ENCODE peak calls at places on chromosomes 11 and 22, in seven cellular contexts. One of them, this sample, is unnamed.

GRCh38 chr22:24153353-24153752 is 27.9 kb upstream of the SUSD2 start:
- DNase-seq in endothelial cell of umbilical vein: no peak
- DNase-seq in choroid plexus epithelial cell: peak
- DNase-seq in AG10803: peak
- DNase-seq in right atrium auricular region: no peak
- DNase-seq in IMR-90: peak
- DNase-seq in suprapubic skin: no peak
- DNase-seq in this sample: no peak

GRCh38 chr11:73143126-73143838 is 1.2 kb upstream of the FCHSD2 start:
- DNase-seq in endothelial cell of umbilical vein: peak
- DNase-seq in right atrium auricular region: no peak
- DNase-seq in AG10803: no peak
- DNase-seq in choroid plexus epithelial cell: peak
- DNase-seq in IMR-90: peak
- DNase-seq in suprapubic skin: no peak
- DNase-seq in this sample: peak

GRCh38 chr11:635945-636510 is 1.0 kb upstream of the DRD4 start:
- DNase-seq in endothelial cell of umbilical vein: no peak
- DNase-seq in IMR-90: no peak
- DNase-seq in right atrium auricular region: no peak
- DNase-seq in AG10803: no peak
- DNase-seq in suprapubic skin: no peak
- DNase-seq in choroid plexus epithelial cell: no peak
- DNase-seq in this sample: no peak

GRCh38 chr11:19886498-19886897 is 173.9 kb downstream of the NAV2 start:
- DNase-seq in endothelial cell of umbilical vein: no peak
- DNase-seq in right atrium auricular region: no peak
- DNase-seq in choroid plexus epithelial cell: no peak
- DNase-seq in suprapubic skin: no peak
- DNase-seq in AG10803: no peak
- DNase-seq in IMR-90: no peak
- DNase-seq in this sample: no peak

GRCh38 chr11:2374456-2375201 is 2.5 kb upstream of the CD81 start:
- DNase-seq in IMR-90: no peak
- DNase-seq in choroid plexus epithelial cell: no peak
- DNase-seq in AG10803: no peak
- DNase-seq in right atrium auricular region: no peak
- DNase-seq in suprapubic skin: no peak
- DNase-seq in endothelial cell of umbilical vein: no peak
- DNase-seq in this sample: no peak

GRCh38 chr22:36856121-36856791 is 4.5 kb upstream of the NCF4 start:
- DNase-seq in right atrium auricular region: peak
- DNase-seq in choroid plexus epithelial cell: peak
- DNase-seq in endothelial cell of umbilical vein: peak
- DNase-seq in suprapubic skin: peak
- DNase-seq in IMR-90: peak
- DNase-seq in AG10803: peak
- DNase-seq in this sample: peak

GRCh38 chr22:43798492-43798891 is 13.6 kb downstream of the EFCAB6 start:
- DNase-seq in choroid plexus epithelial cell: no peak
- DNase-seq in right atrium auricular region: no peak
- DNase-seq in suprapubic skin: no peak
- DNase-seq in AG10803: no peak
- DNase-seq in endothelial cell of umbilical vein: no peak
- DNase-seq in IMR-90: peak
- DNase-seq in this sample: no peak

GRCh38 chr22:24117942-24118341 is 63.3 kb upstream of the SUSD2 start:
- DNase-seq in endothelial cell of umbilical vein: no peak
- DNase-seq in choroid plexus epithelial cell: no peak
- DNase-seq in suprapubic skin: no peak
- DNase-seq in IMR-90: no peak
- DNase-seq in AG10803: no peak
- DNase-seq in right atrium auricular region: no peak
- DNase-seq in this sample: no peak

GRCh38 chr11:102632026-102632425 is 6.9 kb upstream of the MMP20 start:
- DNase-seq in suprapubic skin: no peak
- DNase-seq in IMR-90: peak
- DNase-seq in AG10803: no peak
- DNase-seq in right atrium auricular region: no peak
- DNase-seq in endothelial cell of umbilical vein: no peak
- DNase-seq in choroid plexus epithelial cell: no peak
- DNase-seq in this sample: no peak

GRCh38 chr11:110907629-110908028 is 195.4 kb upstream of the ARHGAP20 start:
- DNase-seq in right atrium auricular region: no peak
- DNase-seq in choroid plexus epithelial cell: peak
- DNase-seq in AG10803: peak
- DNase-seq in IMR-90: peak
- DNase-seq in suprapubic skin: no peak
- DNase-seq in endothelial cell of umbilical vein: peak
- DNase-seq in this sample: peak

GRCh38 chr22:47997612-47998011 is 1235.2 kb downstream of the TBC1D22A start:
- DNase-seq in IMR-90: no peak
- DNase-seq in suprapubic skin: no peak
- DNase-seq in right atrium auricular region: no peak
- DNase-seq in endothelial cell of umbilical vein: no peak
- DNase-seq in AG10803: no peak
- DNase-seq in choroid plexus epithelial cell: no peak
- DNase-seq in this sample: no peak

GRCh38 chr11:2664886-2665746 is 34.7 kb downstream of the KCNQ1OT1 start:
- DNase-seq in AG10803: no peak
- DNase-seq in suprapubic skin: peak
- DNase-seq in right atrium auricular region: peak
- DNase-seq in endothelial cell of umbilical vein: no peak
- DNase-seq in IMR-90: no peak
- DNase-seq in choroid plexus epithelial cell: no peak
- DNase-seq in this sample: no peak

GRCh38 chr11:86158716-86159669 is 85.6 kb upstream of the EED start:
- DNase-seq in IMR-90: no peak
- DNase-seq in AG10803: no peak
- DNase-seq in right atrium auricular region: no peak
- DNase-seq in endothelial cell of umbilical vein: no peak
- DNase-seq in choroid plexus epithelial cell: no peak
- DNase-seq in suprapubic skin: no peak
- DNase-seq in this sample: no peak

GRCh38 chr11:119306373-119306890 is 10.5 kb downstream of the MCAM start:
- DNase-seq in AG10803: peak
- DNase-seq in right atrium auricular region: no peak
- DNase-seq in endothelial cell of umbilical vein: peak
- DNase-seq in IMR-90: peak
- DNase-seq in choroid plexus epithelial cell: peak
- DNase-seq in suprapubic skin: no peak
- DNase-seq in this sample: peak

GRCh38 chr22:20389288-20389687 is 4.7 kb upstream of the ZNF74 start:
- DNase-seq in IMR-90: no peak
- DNase-seq in right atrium auricular region: no peak
- DNase-seq in choroid plexus epithelial cell: no peak
- DNase-seq in endothelial cell of umbilical vein: no peak
- DNase-seq in suprapubic skin: no peak
- DNase-seq in AG10803: no peak
- DNase-seq in this sample: no peak

GRCh38 chr22:49331223-49331815 is 496.4 kb downstream of the BRD1 start:
- DNase-seq in AG10803: no peak
- DNase-seq in IMR-90: no peak
- DNase-seq in choroid plexus epithelial cell: no peak
- DNase-seq in endothelial cell of umbilical vein: no peak
- DNase-seq in right atrium auricular region: peak
- DNase-seq in suprapubic skin: peak
- DNase-seq in this sample: no peak

GRCh38 chr11:65575568-65576231 is at the start of gene EHBP1L1:
- DNase-seq in IMR-90: peak
- DNase-seq in AG10803: no peak
- DNase-seq in suprapubic skin: no peak
- DNase-seq in right atrium auricular region: no peak
- DNase-seq in endothelial cell of umbilical vein: peak
- DNase-seq in choroid plexus epithelial cell: peak
- DNase-seq in this sample: peak

GRCh38 chr11:73464347-73464746 is 88.1 kb downstream of the RELT start:
- DNase-seq in AG10803: peak
- DNase-seq in IMR-90: peak
- DNase-seq in suprapubic skin: no peak
- DNase-seq in choroid plexus epithelial cell: peak
- DNase-seq in endothelial cell of umbilical vein: no peak
- DNase-seq in right atrium auricular region: no peak
- DNase-seq in this sample: no peak

GRCh38 chr22:48574776-48575566 is 1252.7 kb downstream of the BRD1 start:
- DNase-seq in endothelial cell of umbilical vein: no peak
- DNase-seq in right atrium auricular region: no peak
- DNase-seq in suprapubic skin: no peak
- DNase-seq in choroid plexus epithelial cell: peak
- DNase-seq in AG10803: peak
- DNase-seq in IMR-90: no peak
- DNase-seq in this sample: no peak

GRCh38 chr11:68302256-68303054 is 9.9 kb upstream of the LRP5 start:
- DNase-seq in right atrium auricular region: no peak
- DNase-seq in choroid plexus epithelial cell: peak
- DNase-seq in endothelial cell of umbilical vein: no peak
- DNase-seq in AG10803: peak
- DNase-seq in suprapubic skin: no peak
- DNase-seq in IMR-90: peak
- DNase-seq in this sample: peak

GRCh38 chr11:61007383-61007970 is 36.0 kb downstream of the CD6 start:
- DNase-seq in choroid plexus epithelial cell: no peak
- DNase-seq in AG10803: no peak
- DNase-seq in suprapubic skin: no peak
- DNase-seq in endothelial cell of umbilical vein: no peak
- DNase-seq in right atrium auricular region: no peak
- DNase-seq in IMR-90: no peak
- DNase-seq in this sample: no peak

GRCh38 chr11:61004841-61005240 is 33.4 kb downstream of the CD6 start:
- DNase-seq in AG10803: no peak
- DNase-seq in suprapubic skin: no peak
- DNase-seq in choroid plexus epithelial cell: peak
- DNase-seq in endothelial cell of umbilical vein: no peak
- DNase-seq in right atrium auricular region: no peak
- DNase-seq in IMR-90: no peak
- DNase-seq in this sample: no peak

GRCh38 chr11:61002598-61002997 is 31.1 kb downstream of the CD6 start:
- DNase-seq in choroid plexus epithelial cell: no peak
- DNase-seq in right atrium auricular region: no peak
- DNase-seq in IMR-90: no peak
- DNase-seq in endothelial cell of umbilical vein: no peak
- DNase-seq in suprapubic skin: no peak
- DNase-seq in AG10803: no peak
- DNase-seq in this sample: no peak

GRCh38 chr11:61000426-61000825 is 28.9 kb downstream of the CD6 start:
- DNase-seq in endothelial cell of umbilical vein: no peak
- DNase-seq in right atrium auricular region: no peak
- DNase-seq in suprapubic skin: no peak
- DNase-seq in choroid plexus epithelial cell: no peak
- DNase-seq in IMR-90: no peak
- DNase-seq in AG10803: no peak
- DNase-seq in this sample: no peak

DNA sequence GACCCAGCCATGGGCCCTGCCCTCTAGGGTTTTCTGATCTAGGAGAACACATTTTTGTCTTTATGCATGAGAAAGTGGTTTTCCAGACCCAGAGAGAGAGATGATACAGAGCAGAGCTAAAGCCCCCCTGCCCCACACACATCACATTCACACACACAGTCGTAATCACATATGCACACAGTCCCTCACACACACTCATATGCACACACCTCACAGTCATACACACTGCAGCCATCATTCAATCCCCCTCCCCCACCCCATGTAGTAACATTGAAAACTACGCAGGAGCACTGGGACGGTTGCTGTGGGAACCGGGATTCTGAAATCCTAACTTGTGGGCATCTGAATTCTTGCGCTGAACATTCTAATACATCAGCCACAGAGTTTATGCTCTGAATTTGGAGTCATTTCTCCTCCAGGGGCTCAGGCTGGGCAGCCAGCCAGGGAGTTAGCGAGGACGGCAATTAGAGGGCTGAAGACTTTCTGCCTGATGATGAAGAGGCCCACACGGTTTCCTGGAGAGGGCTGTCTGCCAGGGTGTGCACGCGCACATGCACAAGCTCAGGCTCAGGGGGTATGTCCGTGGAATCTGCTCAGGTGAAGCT is 32.7 kb downstream of the CD6 start:
- DNase-seq in suprapubic skin: no peak
- DNase-seq in right atrium auricular region: no peak
- DNase-seq in choroid plexus epithelial cell: peak
- DNase-seq in endothelial cell of umbilical vein: no peak
- DNase-seq in IMR-90: peak
- DNase-seq in AG10803: no peak
- DNase-seq in this sample: peak
- H3K4me3 ChIP-seq in suprapubic skin: no peak
- H3K4me3 ChIP-seq in right atrium auricular region: no peak
- H3K4me3 ChIP-seq in choroid plexus epithelial cell: no peak
- H3K4me3 ChIP-seq in endothelial cell of umbilical vein: no peak
- H3K4me3 ChIP-seq in IMR-90: no peak
- H3K4me3 ChIP-seq in AG10803: no peak
- H3K4me3 ChIP-seq in this sample: no peak

DNA sequence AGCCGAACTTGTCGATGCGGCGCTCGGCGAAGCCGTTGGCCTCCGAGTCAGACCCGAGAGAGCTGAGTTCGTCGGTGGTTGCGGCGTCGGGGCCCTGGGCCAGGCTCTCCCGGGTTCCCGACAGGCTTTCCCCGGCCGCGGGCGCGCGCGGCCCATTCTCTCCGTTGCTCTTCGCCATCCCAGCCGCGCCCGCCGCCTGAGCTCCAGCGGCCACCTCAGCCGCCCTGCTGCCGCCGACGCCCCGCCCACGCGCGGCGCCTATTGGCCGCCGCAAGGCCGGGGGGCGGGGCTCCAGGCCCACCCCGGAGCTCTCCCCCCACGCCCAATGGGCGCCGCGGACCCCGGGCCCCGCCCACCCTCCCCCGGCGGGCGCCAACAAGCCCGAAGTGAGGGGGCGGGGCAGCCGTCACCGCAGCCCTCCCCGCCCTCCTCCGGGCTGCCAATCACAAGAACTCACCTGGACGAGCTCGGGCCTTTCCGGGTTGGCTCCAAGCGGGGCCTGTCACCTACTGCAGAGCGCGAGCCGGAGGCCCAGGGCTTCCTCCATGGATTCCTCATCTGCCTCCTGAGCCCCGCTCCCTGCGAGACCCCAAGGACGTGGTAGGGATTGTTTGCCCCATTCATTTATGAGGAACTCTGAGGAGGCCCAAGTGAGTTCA is at the start of gene TBC1D10A:
- DNase-seq in right atrium auricular region: peak
- DNase-seq in AG10803: peak
- DNase-seq in endothelial cell of umbilical vein: peak
- DNase-seq in IMR-90: peak
- DNase-seq in suprapubic skin: peak
- DNase-seq in choroid plexus epithelial cell: peak
- DNase-seq in this sample: peak
- TF ChIP-seq CTCF in right atrium auricular region: no peak
- TF ChIP-seq CTCF in AG10803: no peak
- TF ChIP-seq CTCF in endothelial cell of umbilical vein: no peak
- TF ChIP-seq CTCF in IMR-90: no peak
- TF ChIP-seq CTCF in suprapubic skin: no peak
- TF ChIP-seq CTCF in choroid plexus epithelial cell: no peak
- TF ChIP-seq CTCF in this sample: no peak

GRCh38 chr11:10333490-10333889 is 28.6 kb downstream of the ADM start:
- DNase-seq in choroid plexus epithelial cell: no peak
- DNase-seq in right atrium auricular region: no peak
- DNase-seq in suprapubic skin: no peak
- DNase-seq in IMR-90: no peak
- DNase-seq in endothelial cell of umbilical vein: no peak
- DNase-seq in AG10803: no peak
- DNase-seq in this sample: no peak
- H3K4me3 ChIP-seq in choroid plexus epithelial cell: no peak
- H3K4me3 ChIP-seq in right atrium auricular region: no peak
- H3K4me3 ChIP-seq in suprapubic skin: no peak
- H3K4me3 ChIP-seq in IMR-90: no peak
- H3K4me3 ChIP-seq in endothelial cell of umbilical vein: no peak
- H3K4me3 ChIP-seq in AG10803: no peak
- H3K4me3 ChIP-seq in this sample: no peak

GRCh38 chr11:41289408-41289807 is 170.0 kb downstream of the LRRC4C start:
- DNase-seq in suprapubic skin: no peak
- DNase-seq in right atrium auricular region: no peak
- DNase-seq in AG10803: no peak
- DNase-seq in IMR-90: no peak
- DNase-seq in choroid plexus epithelial cell: no peak
- DNase-seq in endothelial cell of umbilical vein: no peak
- DNase-seq in this sample: no peak
- TF ChIP-seq CTCF in suprapubic skin: no peak
- TF ChIP-seq CTCF in right atrium auricular region: no peak
- TF ChIP-seq CTCF in AG10803: no peak
- TF ChIP-seq CTCF in IMR-90: no peak
- TF ChIP-seq CTCF in choroid plexus epithelial cell: no peak
- TF ChIP-seq CTCF in endothelial cell of umbilical vein: no peak
- TF ChIP-seq CTCF in this sample: no peak